ENCODE peak calls at places on chromosomes 6 and 20, in ten cellular contexts. C is B cell; U is iPS-NIHi11; S is stimulated activated CD8-positive, alpha-beta memory T cell treated with anti-CD3 and anti-CD28 coated beads, Interleukin-12 subunit alpha, Interleukin-12 subunit beta, amount 100 ng/mL, for 4 hours; L is iPS DF 19.7; N is heart right ventricle; K is GM12865; X is brain microvascular endothelial cell; Q is T follicular helper cell; M is DMS79. A is an unnamed sample.
A peak's percentile ranks its signal among the peaks of the same experiment; 100 is the strongest.

GRCh38 chr20:61976275-61976649 is 89.4 kb downstream of the TAF4 start:
- DNase-seq in C (no peak), U (no peak), S (no peak), L (no peak), N (no peak), K (no peak), X (no peak), Q (no peak), M (no peak), A (no peak)

GRCh38 chr6:26216886-26217713 is 129.9 kb downstream of the HFE start:
- DNase-seq in C (peak; percentile 81), U (no peak), S (peak; percentile 57), L (no peak), N (peak; percentile 75), K (peak; percentile 96), X (peak; percentile 90), Q (peak; percentile 61), M (no peak), A (peak; percentile 91)

GRCh38 chr6:53593001-53593488 is 48.1 kb upstream of the GCLC start:
- DNase-seq in C (no peak), U (no peak), S (no peak), L (no peak), N (no peak), K (no peak), X (peak; percentile 13), Q (no peak), M (no peak), A (no peak)

GRCh38 chr6:43812850-43813584 is 43.0 kb downstream of the VEGFA start:
- DNase-seq in C (no peak), U (no peak), S (no peak), L (no peak), N (no peak), K (peak; percentile 53), X (no peak), Q (no peak), M (no peak), A (no peak)

GRCh38 chr20:2756056-2756611 is 44.3 kb downstream of the CPXM1 start:
- DNase-seq in C (no peak), U (peak; percentile 81), S (no peak), L (no peak), N (no peak), K (peak; percentile 25), X (peak; percentile 40), Q (no peak), M (no peak), A (peak; percentile 21)

GRCh38 chr6:41426438-41426851 is 91.0 kb downstream of the NCR2 start:
- DNase-seq in C (no peak), U (no peak), S (no peak), L (no peak), N (no peak), K (peak; percentile 43), X (no peak), Q (no peak), M (no peak), A (no peak)

GRCh38 chr6:513961-514360 is 122.4 kb downstream of the IRF4 start:
- DNase-seq in C (no peak), U (no peak), S (no peak), L (no peak), N (no peak), K (no peak), X (no peak), Q (no peak), M (no peak), A (no peak)

GRCh38 chr20:48394415-48395081 is 433.3 kb downstream of the PREX1 start:
- DNase-seq in C (no peak), U (no peak), S (no peak), L (no peak), N (no peak), K (no peak), X (no peak), Q (no peak), M (no peak), A (no peak)

GRCh38 chr6:168560126-168560525 is 119.1 kb downstream of the SMOC2 start:
- DNase-seq in C (no peak), U (no peak), S (no peak), L (no peak), N (no peak), K (no peak), X (no peak), Q (no peak), M (no peak), A (no peak)

GRCh38 chr6:25296980-25297379 is 17.8 kb downstream of the CARMIL1 start:
- DNase-seq in C (no peak), U (no peak), S (no peak), L (no peak), N (no peak), K (no peak), X (no peak), Q (no peak), M (no peak), A (no peak)

GRCh38 chr6:36851149-36851614 is 11.9 kb upstream of the CPNE5 start:
- DNase-seq in C (no peak), U (peak; percentile 67), S (no peak), L (no peak), N (no peak), K (peak; percentile 52), X (peak; percentile 71), Q (peak; percentile 9), M (peak; percentile 62), A (peak; percentile 61)

GRCh38 chr20:309306-309840 is 12.0 kb downstream of the ZCCHC3 start:
- DNase-seq in C (no peak), U (no peak), S (no peak), L (no peak), N (no peak), K (no peak), X (no peak), Q (no peak), M (no peak), A (no peak)

GRCh38 chr6:71589254-71589653 is 297.1 kb upstream of the RIMS1 start:
- DNase-seq in C (no peak), U (no peak), S (no peak), L (no peak), N (no peak), K (no peak), X (no peak), Q (no peak), M (no peak), A (no peak)

GRCh38 chr6:19873031-19873430 is 35.9 kb downstream of the ID4 start:
- DNase-seq in C (no peak), U (peak; percentile 16), S (no peak), L (no peak), N (no peak), K (no peak), X (no peak), Q (no peak), M (no peak), A (no peak)

GRCh38 chr20:59131541-59132285 is 31.9 kb upstream of the ZNF831 start:
- DNase-seq in C (no peak), U (no peak), S (no peak), L (no peak), N (no peak), K (no peak), X (no peak), Q (no peak), M (no peak), A (no peak)

GRCh38 chr6:67629268-67629667 is 1005.8 kb upstream of the ADGRB3 start:
- DNase-seq in C (no peak), U (no peak), S (no peak), L (no peak), N (no peak), K (no peak), X (no peak), Q (no peak), M (no peak), A (no peak)

GRCh38 chr6:112910256-112910655 is 563.1 kb downstream of the RFPL4B start:
- DNase-seq in C (no peak), U (no peak), S (no peak), L (no peak), N (no peak), K (no peak), X (no peak), Q (no peak), M (no peak), A (no peak)

GRCh38 chr20:198225-198624 is 8.7 kb upstream of the DEFB128 start:
- DNase-seq in C (no peak), U (no peak), S (no peak), L (no peak), N (no peak), K (no peak), X (no peak), Q (no peak), M (no peak), A (no peak)

GRCh38 chr6:159456349-159456748 is 236.7 kb downstream of the SOD2 start:
- DNase-seq in C (no peak), U (no peak), S (no peak), L (no peak), N (no peak), K (no peak), X (no peak), Q (no peak), M (no peak), A (no peak)